ENCODE peak calls at places on chromosomes 2 and 18, in ten cellular contexts. One of them, this sample, is unnamed.

GRCh38 chr2:30862054-30862651 is 54.9 kb upstream of the CAPN13 start:
- ATAC-seq in natural killer cell: peak
- ATAC-seq in heart left ventricle: no peak
- ATAC-seq in upper lobe of left lung: no peak
- ATAC-seq in Right ventricle myocardium superior: peak
- ATAC-seq in activated CD4-positive, alpha-beta T cell treated with anti-CD3 and anti-CD28 coated beads for 36 hours: no peak
- ATAC-seq in left cardiac atrium: no peak
- ATAC-seq in activated T-helper 17 cell treated with anti-CD3 and anti-CD28 coated beads, Interleukin-2, amount 50 U/mL, for 72 hours: no peak
- ATAC-seq in mucosa of descending colon: peak
- ATAC-seq in body of pancreas: peak
- ATAC-seq in this sample: peak

GRCh38 chr2:61182059-61182383 is 20.0 kb downstream of the C2orf74 start:
- ATAC-seq in heart left ventricle: no peak
- ATAC-seq in body of pancreas: no peak
- ATAC-seq in activated T-helper 17 cell treated with anti-CD3 and anti-CD28 coated beads, Interleukin-2, amount 50 U/mL, for 72 hours: no peak
- ATAC-seq in mucosa of descending colon: no peak
- ATAC-seq in upper lobe of left lung: no peak
- ATAC-seq in Right ventricle myocardium superior: no peak
- ATAC-seq in activated CD4-positive, alpha-beta T cell treated with anti-CD3 and anti-CD28 coated beads for 36 hours: no peak
- ATAC-seq in left cardiac atrium: no peak
- ATAC-seq in natural killer cell: no peak
- ATAC-seq in this sample: no peak

GRCh38 chr2:163687213-163687612 is 48.6 kb downstream of the FIGN start:
- ATAC-seq in left cardiac atrium: peak
- ATAC-seq in natural killer cell: no peak
- ATAC-seq in mucosa of descending colon: no peak
- ATAC-seq in upper lobe of left lung: no peak
- ATAC-seq in activated T-helper 17 cell treated with anti-CD3 and anti-CD28 coated beads, Interleukin-2, amount 50 U/mL, for 72 hours: no peak
- ATAC-seq in Right ventricle myocardium superior: peak
- ATAC-seq in body of pancreas: no peak
- ATAC-seq in activated CD4-positive, alpha-beta T cell treated with anti-CD3 and anti-CD28 coated beads for 36 hours: no peak
- ATAC-seq in heart left ventricle: peak
- ATAC-seq in this sample: no peak

GRCh38 chr2:66427219-66427768 is 7.6 kb upstream of the MEIS1 start:
- ATAC-seq in left cardiac atrium: no peak
- ATAC-seq in Right ventricle myocardium superior: no peak
- ATAC-seq in heart left ventricle: no peak
- ATAC-seq in upper lobe of left lung: no peak
- ATAC-seq in activated CD4-positive, alpha-beta T cell treated with anti-CD3 and anti-CD28 coated beads for 36 hours: no peak
- ATAC-seq in activated T-helper 17 cell treated with anti-CD3 and anti-CD28 coated beads, Interleukin-2, amount 50 U/mL, for 72 hours: no peak
- ATAC-seq in natural killer cell: no peak
- ATAC-seq in body of pancreas: no peak
- ATAC-seq in mucosa of descending colon: no peak
- ATAC-seq in this sample: no peak

GRCh38 chr2:237686659-237687136 is 59.3 kb downstream of the LRRFIP1 start:
- ATAC-seq in upper lobe of left lung: no peak
- ATAC-seq in activated CD4-positive, alpha-beta T cell treated with anti-CD3 and anti-CD28 coated beads for 36 hours: no peak
- ATAC-seq in activated T-helper 17 cell treated with anti-CD3 and anti-CD28 coated beads, Interleukin-2, amount 50 U/mL, for 72 hours: no peak
- ATAC-seq in heart left ventricle: no peak
- ATAC-seq in left cardiac atrium: peak
- ATAC-seq in Right ventricle myocardium superior: no peak
- ATAC-seq in body of pancreas: no peak
- ATAC-seq in mucosa of descending colon: no peak
- ATAC-seq in natural killer cell: no peak
- ATAC-seq in this sample: no peak

GRCh38 chr2:235634435-235635152 is 140.8 kb downstream of the AGAP1 start:
- ATAC-seq in activated CD4-positive, alpha-beta T cell treated with anti-CD3 and anti-CD28 coated beads for 36 hours: no peak
- ATAC-seq in left cardiac atrium: no peak
- ATAC-seq in upper lobe of left lung: no peak
- ATAC-seq in mucosa of descending colon: no peak
- ATAC-seq in heart left ventricle: no peak
- ATAC-seq in activated T-helper 17 cell treated with anti-CD3 and anti-CD28 coated beads, Interleukin-2, amount 50 U/mL, for 72 hours: no peak
- ATAC-seq in body of pancreas: no peak
- ATAC-seq in Right ventricle myocardium superior: no peak
- ATAC-seq in natural killer cell: no peak
- ATAC-seq in this sample: no peak

GRCh38 chr2:11329759-11330158 is 14.7 kb downstream of the ROCK2 start:
- ATAC-seq in Right ventricle myocardium superior: no peak
- ATAC-seq in upper lobe of left lung: no peak
- ATAC-seq in activated T-helper 17 cell treated with anti-CD3 and anti-CD28 coated beads, Interleukin-2, amount 50 U/mL, for 72 hours: no peak
- ATAC-seq in body of pancreas: no peak
- ATAC-seq in heart left ventricle: no peak
- ATAC-seq in natural killer cell: no peak
- ATAC-seq in left cardiac atrium: no peak
- ATAC-seq in mucosa of descending colon: no peak
- ATAC-seq in activated CD4-positive, alpha-beta T cell treated with anti-CD3 and anti-CD28 coated beads for 36 hours: no peak
- ATAC-seq in this sample: no peak

GRCh38 chr2:202072226-202072625 is 829 bp upstream of the KIAA2012 start:
- ATAC-seq in activated T-helper 17 cell treated with anti-CD3 and anti-CD28 coated beads, Interleukin-2, amount 50 U/mL, for 72 hours: no peak
- ATAC-seq in body of pancreas: no peak
- ATAC-seq in activated CD4-positive, alpha-beta T cell treated with anti-CD3 and anti-CD28 coated beads for 36 hours: no peak
- ATAC-seq in heart left ventricle: no peak
- ATAC-seq in natural killer cell: no peak
- ATAC-seq in upper lobe of left lung: no peak
- ATAC-seq in mucosa of descending colon: no peak
- ATAC-seq in Right ventricle myocardium superior: no peak
- ATAC-seq in left cardiac atrium: no peak
- ATAC-seq in this sample: no peak

GRCh38 chr2:181334158-181334826 is 122.9 kb upstream of the ITGA4 start:
- ATAC-seq in body of pancreas: no peak
- ATAC-seq in left cardiac atrium: no peak
- ATAC-seq in activated CD4-positive, alpha-beta T cell treated with anti-CD3 and anti-CD28 coated beads for 36 hours: peak
- ATAC-seq in Right ventricle myocardium superior: no peak
- ATAC-seq in heart left ventricle: no peak
- ATAC-seq in activated T-helper 17 cell treated with anti-CD3 and anti-CD28 coated beads, Interleukin-2, amount 50 U/mL, for 72 hours: peak
- ATAC-seq in mucosa of descending colon: peak
- ATAC-seq in upper lobe of left lung: no peak
- ATAC-seq in natural killer cell: no peak
- ATAC-seq in this sample: peak

GRCh38 chr2:179995735-179996134 is 11.4 kb downstream of the CWC22 start:
- ATAC-seq in heart left ventricle: no peak
- ATAC-seq in body of pancreas: no peak
- ATAC-seq in natural killer cell: no peak
- ATAC-seq in Right ventricle myocardium superior: peak
- ATAC-seq in upper lobe of left lung: no peak
- ATAC-seq in activated CD4-positive, alpha-beta T cell treated with anti-CD3 and anti-CD28 coated beads for 36 hours: peak
- ATAC-seq in activated T-helper 17 cell treated with anti-CD3 and anti-CD28 coated beads, Interleukin-2, amount 50 U/mL, for 72 hours: peak
- ATAC-seq in left cardiac atrium: no peak
- ATAC-seq in mucosa of descending colon: no peak
- ATAC-seq in this sample: peak

GRCh38 chr18:50806208-50806616 is 13.6 kb downstream of the MRO start:
- ATAC-seq in upper lobe of left lung: peak
- ATAC-seq in Right ventricle myocardium superior: peak
- ATAC-seq in left cardiac atrium: peak
- ATAC-seq in activated CD4-positive, alpha-beta T cell treated with anti-CD3 and anti-CD28 coated beads for 36 hours: peak
- ATAC-seq in mucosa of descending colon: peak
- ATAC-seq in heart left ventricle: peak
- ATAC-seq in natural killer cell: peak
- ATAC-seq in body of pancreas: peak
- ATAC-seq in activated T-helper 17 cell treated with anti-CD3 and anti-CD28 coated beads, Interleukin-2, amount 50 U/mL, for 72 hours: no peak
- ATAC-seq in this sample: peak

GRCh38 chr2:231308631-231309414 is 86.7 kb upstream of the B3GNT7 start:
- ATAC-seq in body of pancreas: no peak
- ATAC-seq in left cardiac atrium: peak
- ATAC-seq in natural killer cell: no peak
- ATAC-seq in Right ventricle myocardium superior: no peak
- ATAC-seq in heart left ventricle: no peak
- ATAC-seq in activated T-helper 17 cell treated with anti-CD3 and anti-CD28 coated beads, Interleukin-2, amount 50 U/mL, for 72 hours: no peak
- ATAC-seq in upper lobe of left lung: no peak
- ATAC-seq in activated CD4-positive, alpha-beta T cell treated with anti-CD3 and anti-CD28 coated beads for 36 hours: no peak
- ATAC-seq in mucosa of descending colon: no peak
- ATAC-seq in this sample: no peak

GRCh38 chr18:58562999-58563667 is 65.8 kb downstream of the ALPK2 start:
- ATAC-seq in left cardiac atrium: no peak
- ATAC-seq in activated CD4-positive, alpha-beta T cell treated with anti-CD3 and anti-CD28 coated beads for 36 hours: peak
- ATAC-seq in body of pancreas: no peak
- ATAC-seq in upper lobe of left lung: no peak
- ATAC-seq in mucosa of descending colon: no peak
- ATAC-seq in Right ventricle myocardium superior: no peak
- ATAC-seq in natural killer cell: no peak
- ATAC-seq in heart left ventricle: no peak
- ATAC-seq in activated T-helper 17 cell treated with anti-CD3 and anti-CD28 coated beads, Interleukin-2, amount 50 U/mL, for 72 hours: peak
- ATAC-seq in this sample: peak

GRCh38 chr2:65340898-65341681 is 91.3 kb downstream of the SPRED2 start:
- ATAC-seq in upper lobe of left lung: peak
- ATAC-seq in natural killer cell: no peak
- ATAC-seq in mucosa of descending colon: peak
- ATAC-seq in left cardiac atrium: no peak
- ATAC-seq in Right ventricle myocardium superior: no peak
- ATAC-seq in heart left ventricle: no peak
- ATAC-seq in body of pancreas: no peak
- ATAC-seq in activated CD4-positive, alpha-beta T cell treated with anti-CD3 and anti-CD28 coated beads for 36 hours: no peak
- ATAC-seq in activated T-helper 17 cell treated with anti-CD3 and anti-CD28 coated beads, Interleukin-2, amount 50 U/mL, for 72 hours: no peak
- ATAC-seq in this sample: no peak

GRCh38 chr2:134324942-134325341 is 71.1 kb downstream of the MGAT5 start:
- ATAC-seq in mucosa of descending colon: peak
- ATAC-seq in Right ventricle myocardium superior: peak
- ATAC-seq in left cardiac atrium: peak
- ATAC-seq in body of pancreas: no peak
- ATAC-seq in activated T-helper 17 cell treated with anti-CD3 and anti-CD28 coated beads, Interleukin-2, amount 50 U/mL, for 72 hours: peak
- ATAC-seq in upper lobe of left lung: no peak
- ATAC-seq in natural killer cell: peak
- ATAC-seq in heart left ventricle: peak
- ATAC-seq in activated CD4-positive, alpha-beta T cell treated with anti-CD3 and anti-CD28 coated beads for 36 hours: no peak
- ATAC-seq in this sample: no peak

GRCh38 chr2:215657844-215658243 is 222.0 kb upstream of the FN1 start:
- ATAC-seq in body of pancreas: no peak
- ATAC-seq in activated T-helper 17 cell treated with anti-CD3 and anti-CD28 coated beads, Interleukin-2, amount 50 U/mL, for 72 hours: no peak
- ATAC-seq in mucosa of descending colon: peak
- ATAC-seq in natural killer cell: no peak
- ATAC-seq in heart left ventricle: no peak
- ATAC-seq in activated CD4-positive, alpha-beta T cell treated with anti-CD3 and anti-CD28 coated beads for 36 hours: no peak
- ATAC-seq in left cardiac atrium: peak
- ATAC-seq in upper lobe of left lung: no peak
- ATAC-seq in Right ventricle myocardium superior: no peak
- ATAC-seq in this sample: no peak

GRCh38 chr2:74293191-74294065 is 49.8 kb downstream of the SLC4A5 start:
- ATAC-seq in body of pancreas: no peak
- ATAC-seq in activated CD4-positive, alpha-beta T cell treated with anti-CD3 and anti-CD28 coated beads for 36 hours: no peak
- ATAC-seq in natural killer cell: no peak
- ATAC-seq in Right ventricle myocardium superior: no peak
- ATAC-seq in activated T-helper 17 cell treated with anti-CD3 and anti-CD28 coated beads, Interleukin-2, amount 50 U/mL, for 72 hours: no peak
- ATAC-seq in left cardiac atrium: no peak
- ATAC-seq in mucosa of descending colon: no peak
- ATAC-seq in heart left ventricle: no peak
- ATAC-seq in upper lobe of left lung: peak
- ATAC-seq in this sample: no peak

GRCh38 chr18:52130621-52131020 is 209.4 kb upstream of the DCC start:
- ATAC-seq in left cardiac atrium: no peak
- ATAC-seq in body of pancreas: no peak
- ATAC-seq in upper lobe of left lung: no peak
- ATAC-seq in Right ventricle myocardium superior: no peak
- ATAC-seq in activated CD4-positive, alpha-beta T cell treated with anti-CD3 and anti-CD28 coated beads for 36 hours: no peak
- ATAC-seq in activated T-helper 17 cell treated with anti-CD3 and anti-CD28 coated beads, Interleukin-2, amount 50 U/mL, for 72 hours: no peak
- ATAC-seq in heart left ventricle: no peak
- ATAC-seq in natural killer cell: no peak
- ATAC-seq in mucosa of descending colon: no peak
- ATAC-seq in this sample: no peak

GRCh38 chr2:71609958-71610357 is 156.6 kb downstream of the DYSF start:
- ATAC-seq in heart left ventricle: no peak
- ATAC-seq in upper lobe of left lung: no peak
- ATAC-seq in activated T-helper 17 cell treated with anti-CD3 and anti-CD28 coated beads, Interleukin-2, amount 50 U/mL, for 72 hours: no peak
- ATAC-seq in mucosa of descending colon: no peak
- ATAC-seq in left cardiac atrium: no peak
- ATAC-seq in Right ventricle myocardium superior: no peak
- ATAC-seq in natural killer cell: no peak
- ATAC-seq in activated CD4-positive, alpha-beta T cell treated with anti-CD3 and anti-CD28 coated beads for 36 hours: no peak
- ATAC-seq in body of pancreas: no peak
- ATAC-seq in this sample: no peak

GRCh38 chr2:108270768-108271506 is 17.8 kb upstream of the SULT1C2 start:
- ATAC-seq in upper lobe of left lung: no peak
- ATAC-seq in Right ventricle myocardium superior: no peak
- ATAC-seq in heart left ventricle: no peak
- ATAC-seq in mucosa of descending colon: peak
- ATAC-seq in activated CD4-positive, alpha-beta T cell treated with anti-CD3 and anti-CD28 coated beads for 36 hours: no peak
- ATAC-seq in left cardiac atrium: no peak
- ATAC-seq in activated T-helper 17 cell treated with anti-CD3 and anti-CD28 coated beads, Interleukin-2, amount 50 U/mL, for 72 hours: no peak
- ATAC-seq in natural killer cell: no peak
- ATAC-seq in body of pancreas: no peak
- ATAC-seq in this sample: no peak

GRCh38 chr18:77044866-77045664 is 87.5 kb downstream of the MBP start:
- ATAC-seq in body of pancreas: no peak
- ATAC-seq in left cardiac atrium: no peak
- ATAC-seq in activated CD4-positive, alpha-beta T cell treated with anti-CD3 and anti-CD28 coated beads for 36 hours: no peak
- ATAC-seq in mucosa of descending colon: peak
- ATAC-seq in heart left ventricle: no peak
- ATAC-seq in activated T-helper 17 cell treated with anti-CD3 and anti-CD28 coated beads, Interleukin-2, amount 50 U/mL, for 72 hours: no peak
- ATAC-seq in upper lobe of left lung: no peak
- ATAC-seq in Right ventricle myocardium superior: no peak
- ATAC-seq in natural killer cell: no peak
- ATAC-seq in this sample: peak

GRCh38 chr2:190123956-190124355 is 61.4 kb upstream of the MSTN start:
- ATAC-seq in activated CD4-positive, alpha-beta T cell treated with anti-CD3 and anti-CD28 coated beads for 36 hours: no peak
- ATAC-seq in left cardiac atrium: no peak
- ATAC-seq in upper lobe of left lung: no peak
- ATAC-seq in natural killer cell: no peak
- ATAC-seq in body of pancreas: no peak
- ATAC-seq in heart left ventricle: no peak
- ATAC-seq in mucosa of descending colon: no peak
- ATAC-seq in activated T-helper 17 cell treated with anti-CD3 and anti-CD28 coated beads, Interleukin-2, amount 50 U/mL, for 72 hours: no peak
- ATAC-seq in Right ventricle myocardium superior: no peak
- ATAC-seq in this sample: no peak

GRCh38 chr2:32456808-32457207 is 100.0 kb downstream of the BIRC6 start:
- ATAC-seq in Right ventricle myocardium superior: no peak
- ATAC-seq in body of pancreas: no peak
- ATAC-seq in natural killer cell: no peak
- ATAC-seq in mucosa of descending colon: no peak
- ATAC-seq in heart left ventricle: no peak
- ATAC-seq in activated CD4-positive, alpha-beta T cell treated with anti-CD3 and anti-CD28 coated beads for 36 hours: no peak
- ATAC-seq in left cardiac atrium: no peak
- ATAC-seq in upper lobe of left lung: no peak
- ATAC-seq in activated T-helper 17 cell treated with anti-CD3 and anti-CD28 coated beads, Interleukin-2, amount 50 U/mL, for 72 hours: no peak
- ATAC-seq in this sample: no peak

GRCh38 chr2:63977904-63978303 is 41.3 kb downstream of the VPS54 start:
- ATAC-seq in Right ventricle myocardium superior: no peak
- ATAC-seq in activated CD4-positive, alpha-beta T cell treated with anti-CD3 and anti-CD28 coated beads for 36 hours: peak
- ATAC-seq in natural killer cell: no peak
- ATAC-seq in heart left ventricle: no peak
- ATAC-seq in upper lobe of left lung: no peak
- ATAC-seq in left cardiac atrium: no peak
- ATAC-seq in mucosa of descending colon: peak
- ATAC-seq in body of pancreas: no peak
- ATAC-seq in activated T-helper 17 cell treated with anti-CD3 and anti-CD28 coated beads, Interleukin-2, amount 50 U/mL, for 72 hours: peak
- ATAC-seq in this sample: peak

GRCh38 chr2:48914477-48915077 is 159.1 kb upstream of the LHCGR start:
- ATAC-seq in upper lobe of left lung: no peak
- ATAC-seq in activated T-helper 17 cell treated with anti-CD3 and anti-CD28 coated beads, Interleukin-2, amount 50 U/mL, for 72 hours: no peak
- ATAC-seq in natural killer cell: no peak
- ATAC-seq in left cardiac atrium: no peak
- ATAC-seq in mucosa of descending colon: no peak
- ATAC-seq in activated CD4-positive, alpha-beta T cell treated with anti-CD3 and anti-CD28 coated beads for 36 hours: no peak
- ATAC-seq in Right ventricle myocardium superior: no peak
- ATAC-seq in heart left ventricle: no peak
- ATAC-seq in body of pancreas: no peak
- ATAC-seq in this sample: no peak

GRCh38 chr2:24269270-24269669 is 91.1 kb downstream of the ITSN2 start:
- ATAC-seq in heart left ventricle: no peak
- ATAC-seq in natural killer cell: no peak
- ATAC-seq in Right ventricle myocardium superior: no peak
- ATAC-seq in activated CD4-positive, alpha-beta T cell treated with anti-CD3 and anti-CD28 coated beads for 36 hours: peak
- ATAC-seq in mucosa of descending colon: no peak
- ATAC-seq in left cardiac atrium: peak
- ATAC-seq in upper lobe of left lung: no peak
- ATAC-seq in activated T-helper 17 cell treated with anti-CD3 and anti-CD28 coated beads, Interleukin-2, amount 50 U/mL, for 72 hours: peak
- ATAC-seq in body of pancreas: no peak
- ATAC-seq in this sample: no peak

GRCh38 chr2:158484892-158485556 is 28.3 kb downstream of the PKP4 start:
- ATAC-seq in activated T-helper 17 cell treated with anti-CD3 and anti-CD28 coated beads, Interleukin-2, amount 50 U/mL, for 72 hours: peak
- ATAC-seq in activated CD4-positive, alpha-beta T cell treated with anti-CD3 and anti-CD28 coated beads for 36 hours: peak
- ATAC-seq in body of pancreas: no peak
- ATAC-seq in heart left ventricle: peak
- ATAC-seq in Right ventricle myocardium superior: no peak
- ATAC-seq in mucosa of descending colon: no peak
- ATAC-seq in left cardiac atrium: no peak
- ATAC-seq in upper lobe of left lung: no peak
- ATAC-seq in natural killer cell: no peak
- ATAC-seq in this sample: no peak

GRCh38 chr18:77098033-77098432 is 34.5 kb downstream of the MBP start:
- ATAC-seq in upper lobe of left lung: no peak
- ATAC-seq in body of pancreas: no peak
- ATAC-seq in Right ventricle myocardium superior: no peak
- ATAC-seq in mucosa of descending colon: no peak
- ATAC-seq in natural killer cell: peak
- ATAC-seq in activated T-helper 17 cell treated with anti-CD3 and anti-CD28 coated beads, Interleukin-2, amount 50 U/mL, for 72 hours: no peak
- ATAC-seq in activated CD4-positive, alpha-beta T cell treated with anti-CD3 and anti-CD28 coated beads for 36 hours: no peak
- ATAC-seq in left cardiac atrium: no peak
- ATAC-seq in heart left ventricle: no peak
- ATAC-seq in this sample: no peak